ENCODE peak calls at places on chromosomes 5 and 9, in five cellular contexts. One of them, this sample, is unnamed.

GRCh38 chr9:131677445-131678180 is 62.3 kb downstream of the RAPGEF1 start:
- ATAC-seq in mucosa of descending colon: peak; percentile 36
- ATAC-seq in left lobe of liver: peak; percentile 40
- ATAC-seq in right lobe of liver: peak; percentile 35
- ATAC-seq in activated naive CD8-positive, alpha-beta T cell treated with anti-CD3 and anti-CD28 coated beads, Interleukin-2, amount 50 U/mL, for 24 hours: no peak
- ATAC-seq in this sample: peak; percentile 61

GRCh38 chr5:123369371-123369968 is 53.7 kb downstream of the CEP120 start:
- ATAC-seq in mucosa of descending colon: peak; percentile 68
- ATAC-seq in left lobe of liver: no peak
- ATAC-seq in right lobe of liver: no peak
- ATAC-seq in activated naive CD8-positive, alpha-beta T cell treated with anti-CD3 and anti-CD28 coated beads, Interleukin-2, amount 50 U/mL, for 24 hours: no peak
- ATAC-seq in this sample: no peak

GRCh38 chr9:133973791-133974630 is 18.1 kb downstream of the VAV2 start:
- ATAC-seq in mucosa of descending colon: peak; percentile 66
- ATAC-seq in left lobe of liver: peak; percentile 69
- ATAC-seq in right lobe of liver: peak; percentile 77
- ATAC-seq in activated naive CD8-positive, alpha-beta T cell treated with anti-CD3 and anti-CD28 coated beads, Interleukin-2, amount 50 U/mL, for 24 hours: no peak
- ATAC-seq in this sample: no peak

GRCh38 chr5:80777347-80778287 is 122.8 kb upstream of the DHFR start:
- ATAC-seq in mucosa of descending colon: no peak
- ATAC-seq in left lobe of liver: no peak
- ATAC-seq in right lobe of liver: no peak
- ATAC-seq in activated naive CD8-positive, alpha-beta T cell treated with anti-CD3 and anti-CD28 coated beads, Interleukin-2, amount 50 U/mL, for 24 hours: peak; percentile 60
- ATAC-seq in this sample: no peak

GRCh38 chr5:107242411-107242810 is 428.3 kb downstream of the EFNA5 start:
- ATAC-seq in mucosa of descending colon: no peak
- ATAC-seq in left lobe of liver: no peak
- ATAC-seq in right lobe of liver: no peak
- ATAC-seq in activated naive CD8-positive, alpha-beta T cell treated with anti-CD3 and anti-CD28 coated beads, Interleukin-2, amount 50 U/mL, for 24 hours: no peak
- ATAC-seq in this sample: no peak

GRCh38 chr9:37947987-37948386 is 44.1 kb upstream of the SLC25A51 start:
- ATAC-seq in mucosa of descending colon: no peak
- ATAC-seq in left lobe of liver: no peak
- ATAC-seq in right lobe of liver: no peak
- ATAC-seq in activated naive CD8-positive, alpha-beta T cell treated with anti-CD3 and anti-CD28 coated beads, Interleukin-2, amount 50 U/mL, for 24 hours: no peak
- ATAC-seq in this sample: no peak

GRCh38 chr5:171906703-171907590 is 99.5 kb downstream of the FBXW11 start:
- ATAC-seq in mucosa of descending colon: no peak
- ATAC-seq in left lobe of liver: no peak
- ATAC-seq in right lobe of liver: no peak
- ATAC-seq in activated naive CD8-positive, alpha-beta T cell treated with anti-CD3 and anti-CD28 coated beads, Interleukin-2, amount 50 U/mL, for 24 hours: peak; percentile 75
- ATAC-seq in this sample: peak; percentile 53

GRCh38 chr9:81689343-81690175 is at the start of gene TLE1:
- ATAC-seq in mucosa of descending colon: peak; percentile 88
- ATAC-seq in left lobe of liver: peak; percentile 78
- ATAC-seq in right lobe of liver: peak; percentile 87
- ATAC-seq in activated naive CD8-positive, alpha-beta T cell treated with anti-CD3 and anti-CD28 coated beads, Interleukin-2, amount 50 U/mL, for 24 hours: peak; percentile 81
- ATAC-seq in this sample: peak; percentile 89

GRCh38 chr5:72268753-72269410 is 51.2 kb downstream of the MRPS27 start:
- ATAC-seq in mucosa of descending colon: peak; percentile 53
- ATAC-seq in left lobe of liver: peak; percentile 68
- ATAC-seq in right lobe of liver: peak; percentile 44
- ATAC-seq in activated naive CD8-positive, alpha-beta T cell treated with anti-CD3 and anti-CD28 coated beads, Interleukin-2, amount 50 U/mL, for 24 hours: no peak
- ATAC-seq in this sample: no peak

GRCh38 chr5:142438573-142438972 is 113.8 kb upstream of the SPRY4 start:
- ATAC-seq in mucosa of descending colon: no peak
- ATAC-seq in left lobe of liver: no peak
- ATAC-seq in right lobe of liver: no peak
- ATAC-seq in activated naive CD8-positive, alpha-beta T cell treated with anti-CD3 and anti-CD28 coated beads, Interleukin-2, amount 50 U/mL, for 24 hours: no peak
- ATAC-seq in this sample: no peak

GRCh38 chr5:6849569-6849968 is 136.3 kb downstream of the TENT4A start:
- ATAC-seq in mucosa of descending colon: no peak
- ATAC-seq in left lobe of liver: no peak
- ATAC-seq in right lobe of liver: no peak
- ATAC-seq in activated naive CD8-positive, alpha-beta T cell treated with anti-CD3 and anti-CD28 coated beads, Interleukin-2, amount 50 U/mL, for 24 hours: peak; percentile 91
- ATAC-seq in this sample: no peak

GRCh38 chr9:134039386-134040175 is 14.3 kb downstream of the BRD3OS start:
- ATAC-seq in mucosa of descending colon: no peak
- ATAC-seq in left lobe of liver: no peak
- ATAC-seq in right lobe of liver: no peak
- ATAC-seq in activated naive CD8-positive, alpha-beta T cell treated with anti-CD3 and anti-CD28 coated beads, Interleukin-2, amount 50 U/mL, for 24 hours: no peak
- ATAC-seq in this sample: no peak

GRCh38 chr5:77843570-77844407 is 67.7 kb upstream of the TBCA start:
- ATAC-seq in mucosa of descending colon: no peak
- ATAC-seq in left lobe of liver: peak; percentile 49
- ATAC-seq in right lobe of liver: peak; percentile 37
- ATAC-seq in activated naive CD8-positive, alpha-beta T cell treated with anti-CD3 and anti-CD28 coated beads, Interleukin-2, amount 50 U/mL, for 24 hours: no peak
- ATAC-seq in this sample: no peak

GRCh38 chr5:39164529-39165402 is 54.6 kb downstream of the FYB1 start:
- ATAC-seq in mucosa of descending colon: peak; percentile 69
- ATAC-seq in left lobe of liver: no peak
- ATAC-seq in right lobe of liver: no peak
- ATAC-seq in activated naive CD8-positive, alpha-beta T cell treated with anti-CD3 and anti-CD28 coated beads, Interleukin-2, amount 50 U/mL, for 24 hours: peak; percentile 96
- ATAC-seq in this sample: no peak

GRCh38 chr5:122319897-122320296 is 7.9 kb downstream of the SNCAIP start:
- ATAC-seq in mucosa of descending colon: no peak
- ATAC-seq in left lobe of liver: no peak
- ATAC-seq in right lobe of liver: no peak
- ATAC-seq in activated naive CD8-positive, alpha-beta T cell treated with anti-CD3 and anti-CD28 coated beads, Interleukin-2, amount 50 U/mL, for 24 hours: no peak
- ATAC-seq in this sample: no peak

GRCh38 chr9:116992870-116993269 is 305.8 kb downstream of the TRIM32 start:
- ATAC-seq in mucosa of descending colon: no peak
- ATAC-seq in left lobe of liver: no peak
- ATAC-seq in right lobe of liver: no peak
- ATAC-seq in activated naive CD8-positive, alpha-beta T cell treated with anti-CD3 and anti-CD28 coated beads, Interleukin-2, amount 50 U/mL, for 24 hours: no peak
- ATAC-seq in this sample: no peak

GRCh38 chr9:304106-304505 is 89.4 kb downstream of the DOCK8 start:
- ATAC-seq in mucosa of descending colon: no peak
- ATAC-seq in left lobe of liver: no peak
- ATAC-seq in right lobe of liver: no peak
- ATAC-seq in activated naive CD8-positive, alpha-beta T cell treated with anti-CD3 and anti-CD28 coated beads, Interleukin-2, amount 50 U/mL, for 24 hours: no peak
- ATAC-seq in this sample: no peak

GRCh38 chr5:167916706-167917105 is 374.7 kb upstream of the WWC1 start:
- ATAC-seq in mucosa of descending colon: no peak
- ATAC-seq in left lobe of liver: no peak
- ATAC-seq in right lobe of liver: no peak
- ATAC-seq in activated naive CD8-positive, alpha-beta T cell treated with anti-CD3 and anti-CD28 coated beads, Interleukin-2, amount 50 U/mL, for 24 hours: no peak
- ATAC-seq in this sample: no peak

GRCh38 chr9:89955144-89955543 is 350.3 kb downstream of the GADD45G start:
- ATAC-seq in mucosa of descending colon: no peak
- ATAC-seq in left lobe of liver: no peak
- ATAC-seq in right lobe of liver: no peak
- ATAC-seq in activated naive CD8-positive, alpha-beta T cell treated with anti-CD3 and anti-CD28 coated beads, Interleukin-2, amount 50 U/mL, for 24 hours: no peak
- ATAC-seq in this sample: no peak

GRCh38 chr9:114084282-114085073 is 6.4 kb upstream of the AMBP start:
- ATAC-seq in mucosa of descending colon: no peak
- ATAC-seq in left lobe of liver: no peak
- ATAC-seq in right lobe of liver: no peak
- ATAC-seq in activated naive CD8-positive, alpha-beta T cell treated with anti-CD3 and anti-CD28 coated beads, Interleukin-2, amount 50 U/mL, for 24 hours: no peak
- ATAC-seq in this sample: no peak

GRCh38 chr5:53219174-53219573 is 109.6 kb upstream of the MOCS2 start:
- ATAC-seq in mucosa of descending colon: no peak
- ATAC-seq in left lobe of liver: no peak
- ATAC-seq in right lobe of liver: no peak
- ATAC-seq in activated naive CD8-positive, alpha-beta T cell treated with anti-CD3 and anti-CD28 coated beads, Interleukin-2, amount 50 U/mL, for 24 hours: no peak
- ATAC-seq in this sample: peak; percentile 42

GRCh38 chr5:14668247-14668646 is 3.7 kb downstream of the OTULIN start:
- ATAC-seq in mucosa of descending colon: no peak
- ATAC-seq in left lobe of liver: no peak
- ATAC-seq in right lobe of liver: peak; percentile 1
- ATAC-seq in activated naive CD8-positive, alpha-beta T cell treated with anti-CD3 and anti-CD28 coated beads, Interleukin-2, amount 50 U/mL, for 24 hours: peak; percentile 31
- ATAC-seq in this sample: no peak

GRCh38 chr5:109959652-109960051 is 269.9 kb downstream of the MAN2A1 start:
- ATAC-seq in mucosa of descending colon: no peak
- ATAC-seq in left lobe of liver: no peak
- ATAC-seq in right lobe of liver: no peak
- ATAC-seq in activated naive CD8-positive, alpha-beta T cell treated with anti-CD3 and anti-CD28 coated beads, Interleukin-2, amount 50 U/mL, for 24 hours: no peak
- ATAC-seq in this sample: no peak

GRCh38 chr9:18473551-18474279 is at the start of gene ADAMTSL1:
- ATAC-seq in mucosa of descending colon: peak; percentile 83
- ATAC-seq in left lobe of liver: peak; percentile 92
- ATAC-seq in right lobe of liver: peak; percentile 86
- ATAC-seq in activated naive CD8-positive, alpha-beta T cell treated with anti-CD3 and anti-CD28 coated beads, Interleukin-2, amount 50 U/mL, for 24 hours: no peak
- ATAC-seq in this sample: no peak

GRCh38 chr5:129440424-129440823 is 19.7 kb upstream of the ADAMTS19 start:
- ATAC-seq in mucosa of descending colon: peak; percentile 65
- ATAC-seq in left lobe of liver: no peak
- ATAC-seq in right lobe of liver: no peak
- ATAC-seq in activated naive CD8-positive, alpha-beta T cell treated with anti-CD3 and anti-CD28 coated beads, Interleukin-2, amount 50 U/mL, for 24 hours: no peak
- ATAC-seq in this sample: peak; percentile 6

GRCh38 chr5:172658391-172658790 is 17.3 kb downstream of the NEURL1B start:
- ATAC-seq in mucosa of descending colon: no peak
- ATAC-seq in left lobe of liver: no peak
- ATAC-seq in right lobe of liver: no peak
- ATAC-seq in activated naive CD8-positive, alpha-beta T cell treated with anti-CD3 and anti-CD28 coated beads, Interleukin-2, amount 50 U/mL, for 24 hours: no peak
- ATAC-seq in this sample: no peak

GRCh38 chr5:150140830-150141229 is 14.8 kb downstream of the PDGFRB start:
- ATAC-seq in mucosa of descending colon: no peak
- ATAC-seq in left lobe of liver: no peak
- ATAC-seq in right lobe of liver: no peak
- ATAC-seq in activated naive CD8-positive, alpha-beta T cell treated with anti-CD3 and anti-CD28 coated beads, Interleukin-2, amount 50 U/mL, for 24 hours: no peak
- ATAC-seq in this sample: no peak

GRCh38 chr9:89418882-89419641 is 78.9 kb downstream of the SEMA4D start:
- ATAC-seq in mucosa of descending colon: peak; percentile 78
- ATAC-seq in left lobe of liver: no peak
- ATAC-seq in right lobe of liver: peak; percentile 45
- ATAC-seq in activated naive CD8-positive, alpha-beta T cell treated with anti-CD3 and anti-CD28 coated beads, Interleukin-2, amount 50 U/mL, for 24 hours: peak; percentile 31
- ATAC-seq in this sample: peak; percentile 87

GRCh38 chr9:272251-273213 is 57.9 kb downstream of the DOCK8 start:
- ATAC-seq in mucosa of descending colon: peak; percentile 90
- ATAC-seq in left lobe of liver: peak; percentile 47
- ATAC-seq in right lobe of liver: peak; percentile 69
- ATAC-seq in activated naive CD8-positive, alpha-beta T cell treated with anti-CD3 and anti-CD28 coated beads, Interleukin-2, amount 50 U/mL, for 24 hours: peak; percentile 95
- ATAC-seq in this sample: peak; percentile 100

GRCh38 chr5:98031496-98031895 is 742.0 kb upstream of the RGMB start:
- ATAC-seq in mucosa of descending colon: no peak
- ATAC-seq in left lobe of liver: no peak
- ATAC-seq in right lobe of liver: no peak
- ATAC-seq in activated naive CD8-positive, alpha-beta T cell treated with anti-CD3 and anti-CD28 coated beads, Interleukin-2, amount 50 U/mL, for 24 hours: no peak
- ATAC-seq in this sample: peak; percentile 16

GRCh38 chr9:77735515-77735914 is 87.4 kb upstream of the GNA14 start:
- ATAC-seq in mucosa of descending colon: no peak
- ATAC-seq in left lobe of liver: peak; percentile 49
- ATAC-seq in right lobe of liver: peak; percentile 60
- ATAC-seq in activated naive CD8-positive, alpha-beta T cell treated with anti-CD3 and anti-CD28 coated beads, Interleukin-2, amount 50 U/mL, for 24 hours: no peak
- ATAC-seq in this sample: no peak

GRCh38 chr9:5787759-5788329 is 45.1 kb downstream of the ERMP1 start:
- ATAC-seq in mucosa of descending colon: no peak
- ATAC-seq in left lobe of liver: no peak
- ATAC-seq in right lobe of liver: no peak
- ATAC-seq in activated naive CD8-positive, alpha-beta T cell treated with anti-CD3 and anti-CD28 coated beads, Interleukin-2, amount 50 U/mL, for 24 hours: peak; percentile 60
- ATAC-seq in this sample: no peak